ENCODE peak calls at places on chromosomes 7 and 10, in nine cellular contexts. One of them, this sample, is unnamed. For H3K4me1, H3K36me3 and H3K27me3, the result is how much of the 10 kb centered on the place peaks cover.

GRCh38 chr10:123790132-123790885 is 101.3 kb downstream of the CPXM2 start:
- DNase-seq in lung: no peak
- DNase-seq in body of pancreas: peak
- DNase-seq in gastrocnemius medialis: no peak
- DNase-seq in esophagus muscularis mucosa: peak
- DNase-seq in GM12878: no peak
- DNase-seq in heart left ventricle: no peak
- DNase-seq in hepatocyte: peak
- DNase-seq in sigmoid colon: no peak
- DNase-seq in this sample: no peak

GRCh38 chr10:132406750-132407149 is 9.8 kb downstream of the PWWP2B start:
- DNase-seq in GM12878: no peak
- DNase-seq in body of pancreas: no peak
- DNase-seq in hepatocyte: no peak
- DNase-seq in gastrocnemius medialis: no peak
- DNase-seq in heart left ventricle: no peak
- DNase-seq in esophagus muscularis mucosa: no peak
- DNase-seq in lung: no peak
- DNase-seq in sigmoid colon: no peak
- DNase-seq in this sample: no peak

GRCh38 chr7:47333131-47333887 is 248.6 kb downstream of the TNS3 start:
- DNase-seq in esophagus muscularis mucosa: no peak
- DNase-seq in heart left ventricle: no peak
- DNase-seq in sigmoid colon: no peak
- DNase-seq in body of pancreas: no peak
- DNase-seq in GM12878: no peak
- DNase-seq in lung: no peak
- DNase-seq in gastrocnemius medialis: no peak
- DNase-seq in hepatocyte: no peak
- DNase-seq in this sample: no peak

GRCh38 chr10:95350212-95350829 is 59.5 kb upstream of the PDLIM1 start:
- DNase-seq in hepatocyte: no peak
- DNase-seq in sigmoid colon: no peak
- DNase-seq in esophagus muscularis mucosa: no peak
- DNase-seq in lung: no peak
- DNase-seq in body of pancreas: peak
- DNase-seq in gastrocnemius medialis: no peak
- DNase-seq in heart left ventricle: no peak
- DNase-seq in GM12878: no peak
- DNase-seq in this sample: no peak

GRCh38 chr7:124840435-124840834 is 74.8 kb upstream of the GPR37 start:
- DNase-seq in lung: no peak
- DNase-seq in sigmoid colon: no peak
- DNase-seq in esophagus muscularis mucosa: no peak
- DNase-seq in GM12878: no peak
- DNase-seq in gastrocnemius medialis: no peak
- DNase-seq in hepatocyte: peak
- DNase-seq in heart left ventricle: no peak
- DNase-seq in body of pancreas: no peak
- DNase-seq in this sample: no peak

GRCh38 chr10:110265573-110266193 is 39.0 kb downstream of the SMNDC1 start:
- DNase-seq in GM12878: no peak
- DNase-seq in body of pancreas: no peak
- DNase-seq in gastrocnemius medialis: no peak
- DNase-seq in lung: no peak
- DNase-seq in esophagus muscularis mucosa: no peak
- DNase-seq in sigmoid colon: no peak
- DNase-seq in hepatocyte: no peak
- DNase-seq in heart left ventricle: no peak
- DNase-seq in this sample: no peak

GRCh38 chr7:24572014-24572413 is 1.2 kb upstream of the PALS2 start:
- DNase-seq in hepatocyte: no peak
- DNase-seq in lung: no peak
- DNase-seq in body of pancreas: no peak
- DNase-seq in heart left ventricle: no peak
- DNase-seq in sigmoid colon: no peak
- DNase-seq in esophagus muscularis mucosa: no peak
- DNase-seq in GM12878: no peak
- DNase-seq in gastrocnemius medialis: no peak
- DNase-seq in this sample: no peak

GRCh38 chr7:141837683-141838082 is 3.6 kb downstream of the PRSS37 start:
- DNase-seq in heart left ventricle: no peak
- DNase-seq in gastrocnemius medialis: no peak
- DNase-seq in lung: no peak
- DNase-seq in body of pancreas: no peak
- DNase-seq in esophagus muscularis mucosa: no peak
- DNase-seq in GM12878: no peak
- DNase-seq in sigmoid colon: no peak
- DNase-seq in hepatocyte: no peak
- DNase-seq in this sample: no peak

GRCh38 chr10:17616403-17617030 is 657 bp downstream of the HACD1 start:
- DNase-seq in esophagus muscularis mucosa: no peak
- DNase-seq in GM12878: no peak
- DNase-seq in gastrocnemius medialis: peak
- DNase-seq in heart left ventricle: peak
- DNase-seq in body of pancreas: peak
- DNase-seq in hepatocyte: peak
- DNase-seq in sigmoid colon: peak
- DNase-seq in lung: peak
- DNase-seq in this sample: peak

GRCh38 chr10:59465089-59465488 is 102.7 kb upstream of the FAM13C start:
- DNase-seq in heart left ventricle: no peak
- DNase-seq in gastrocnemius medialis: no peak
- DNase-seq in lung: no peak
- DNase-seq in GM12878: no peak
- DNase-seq in body of pancreas: no peak
- DNase-seq in esophagus muscularis mucosa: no peak
- DNase-seq in hepatocyte: peak
- DNase-seq in sigmoid colon: no peak
- DNase-seq in this sample: no peak

GRCh38 chr7:1466524-1467271 is 7.4 kb upstream of the MICALL2 start:
- DNase-seq in gastrocnemius medialis: peak
- DNase-seq in body of pancreas: peak
- DNase-seq in hepatocyte: peak
- DNase-seq in lung: peak
- DNase-seq in sigmoid colon: peak
- DNase-seq in esophagus muscularis mucosa: peak
- DNase-seq in GM12878: no peak
- DNase-seq in heart left ventricle: peak
- DNase-seq in this sample: peak

GRCh38 chr7:100892364-100893317 is 3.0 kb downstream of the ACHE start:
- DNase-seq in heart left ventricle: peak
- DNase-seq in gastrocnemius medialis: no peak
- DNase-seq in esophagus muscularis mucosa: no peak
- DNase-seq in sigmoid colon: peak
- DNase-seq in body of pancreas: no peak
- DNase-seq in lung: no peak
- DNase-seq in hepatocyte: no peak
- DNase-seq in GM12878: no peak
- DNase-seq in this sample: no peak
- H3K4me1 ChIP-seq in heart left ventricle: half or more
- H3K4me1 ChIP-seq in gastrocnemius medialis: under half
- H3K4me1 ChIP-seq in esophagus muscularis mucosa: half or more
- H3K4me1 ChIP-seq in sigmoid colon: half or more
- H3K4me1 ChIP-seq in body of pancreas: half or more
- H3K4me1 ChIP-seq in lung: under half
- H3K4me1 ChIP-seq in hepatocyte: under half
- H3K4me1 ChIP-seq in GM12878: under half
- H3K4me1 ChIP-seq in this sample: half or more

GRCh38 chr10:13206091-13206490 is 28.1 kb downstream of the UCMA start:
- DNase-seq in lung: no peak
- DNase-seq in heart left ventricle: no peak
- DNase-seq in GM12878: no peak
- DNase-seq in sigmoid colon: no peak
- DNase-seq in gastrocnemius medialis: no peak
- DNase-seq in body of pancreas: no peak
- DNase-seq in hepatocyte: no peak
- DNase-seq in esophagus muscularis mucosa: no peak
- DNase-seq in this sample: no peak
- H3K36me3 ChIP-seq in lung: under half
- H3K36me3 ChIP-seq in heart left ventricle: under half
- H3K36me3 ChIP-seq in GM12878: under half
- H3K36me3 ChIP-seq in sigmoid colon: under half
- H3K36me3 ChIP-seq in gastrocnemius medialis: under half
- H3K36me3 ChIP-seq in body of pancreas: under half
- H3K36me3 ChIP-seq in hepatocyte: under half
- H3K36me3 ChIP-seq in esophagus muscularis mucosa: under half
- H3K36me3 ChIP-seq in this sample: under half

DNA sequence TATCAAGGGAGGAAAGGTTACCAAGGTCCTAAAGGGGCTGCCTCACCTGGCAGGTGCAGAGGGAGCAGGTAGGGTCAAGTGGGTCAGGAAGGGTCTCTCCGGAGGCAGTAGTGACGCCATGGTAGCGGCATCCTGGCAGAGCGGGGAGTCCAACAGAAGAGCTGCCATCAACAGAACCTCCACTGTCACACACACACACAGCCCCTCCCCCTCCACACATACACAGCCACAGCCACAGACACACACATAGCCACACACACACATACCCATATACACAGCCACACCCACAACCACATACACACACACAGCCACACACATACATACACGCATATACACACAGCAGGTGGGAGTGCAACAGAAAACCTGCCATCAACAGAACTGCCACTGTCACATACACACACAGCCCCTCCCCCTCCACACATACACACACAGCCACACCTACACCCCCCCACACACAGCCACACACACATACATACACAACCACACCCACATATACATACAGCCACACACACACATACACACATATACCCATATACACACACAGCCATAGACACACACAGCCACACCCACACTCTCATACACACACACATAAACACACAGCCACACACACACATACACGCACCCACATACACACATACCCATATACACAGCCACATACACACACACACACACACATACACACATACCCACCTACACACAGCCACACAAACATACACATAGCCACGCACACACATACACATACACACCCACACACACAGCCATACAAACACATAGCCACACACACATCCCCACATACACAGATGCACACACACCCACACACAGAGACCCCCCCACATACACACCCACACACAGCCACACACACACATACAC is 23.1 kb downstream of the KCP start:
- DNase-seq in body of pancreas: no peak
- DNase-seq in lung: no peak
- DNase-seq in hepatocyte: no peak
- DNase-seq in sigmoid colon: peak
- DNase-seq in heart left ventricle: no peak
- DNase-seq in esophagus muscularis mucosa: no peak
- DNase-seq in GM12878: no peak
- DNase-seq in gastrocnemius medialis: no peak
- DNase-seq in this sample: no peak
- H3K27me3 ChIP-seq in body of pancreas: under half
- H3K27me3 ChIP-seq in lung: under half
- H3K27me3 ChIP-seq in hepatocyte: under half
- H3K27me3 ChIP-seq in sigmoid colon: under half
- H3K27me3 ChIP-seq in heart left ventricle: under half
- H3K27me3 ChIP-seq in esophagus muscularis mucosa: under half
- H3K27me3 ChIP-seq in GM12878: under half
- H3K27me3 ChIP-seq in gastrocnemius medialis: under half
- H3K27me3 ChIP-seq in this sample: half or more

DNA sequence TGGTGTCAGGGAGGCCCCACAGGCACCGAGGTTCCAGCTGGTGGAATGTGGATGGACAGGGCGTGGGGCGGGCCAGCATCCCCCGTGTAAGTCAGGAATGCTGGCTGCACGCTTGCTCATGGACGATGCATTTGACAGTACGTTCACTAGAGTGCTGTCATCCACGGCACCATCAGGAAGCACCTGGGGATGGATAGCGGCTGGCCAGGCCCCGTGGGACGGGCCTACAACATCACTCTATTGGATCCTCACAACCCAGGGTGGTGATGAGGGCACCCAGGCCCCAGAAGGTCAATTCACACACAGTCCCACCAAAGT is 63.6 kb downstream of the INSIG1 start:
- DNase-seq in GM12878: no peak
- DNase-seq in gastrocnemius medialis: no peak
- DNase-seq in body of pancreas: no peak
- DNase-seq in hepatocyte: no peak
- DNase-seq in heart left ventricle: no peak
- DNase-seq in sigmoid colon: no peak
- DNase-seq in lung: no peak
- DNase-seq in esophagus muscularis mucosa: no peak
- DNase-seq in this sample: peak
- H3K4me1 ChIP-seq in GM12878: under half
- H3K4me1 ChIP-seq in gastrocnemius medialis: under half
- H3K4me1 ChIP-seq in body of pancreas: under half
- H3K4me1 ChIP-seq in hepatocyte: under half
- H3K4me1 ChIP-seq in heart left ventricle: under half
- H3K4me1 ChIP-seq in sigmoid colon: under half
- H3K4me1 ChIP-seq in lung: under half
- H3K4me1 ChIP-seq in esophagus muscularis mucosa: under half
- H3K4me1 ChIP-seq in this sample: under half

GRCh38 chr10:101493782-101494281 is 94.2 kb downstream of the POLL start:
- DNase-seq in GM12878: no peak
- DNase-seq in body of pancreas: no peak
- DNase-seq in hepatocyte: no peak
- DNase-seq in esophagus muscularis mucosa: no peak
- DNase-seq in gastrocnemius medialis: no peak
- DNase-seq in lung: no peak
- DNase-seq in heart left ventricle: no peak
- DNase-seq in sigmoid colon: no peak
- DNase-seq in this sample: no peak

GRCh38 chr10:101492205-101492604 is 95.9 kb downstream of the POLL start:
- DNase-seq in esophagus muscularis mucosa: no peak
- DNase-seq in GM12878: no peak
- DNase-seq in sigmoid colon: no peak
- DNase-seq in lung: no peak
- DNase-seq in hepatocyte: no peak
- DNase-seq in heart left ventricle: no peak
- DNase-seq in body of pancreas: no peak
- DNase-seq in gastrocnemius medialis: no peak
- DNase-seq in this sample: no peak

GRCh38 chr10:101493249-101493648 is 94.8 kb downstream of the POLL start:
- DNase-seq in hepatocyte: no peak
- DNase-seq in esophagus muscularis mucosa: no peak
- DNase-seq in lung: no peak
- DNase-seq in body of pancreas: no peak
- DNase-seq in heart left ventricle: no peak
- DNase-seq in GM12878: no peak
- DNase-seq in gastrocnemius medialis: no peak
- DNase-seq in sigmoid colon: no peak
- DNase-seq in this sample: no peak

GRCh38 chr10:101494650-101495049 is 93.4 kb downstream of the POLL start:
- DNase-seq in gastrocnemius medialis: no peak
- DNase-seq in hepatocyte: no peak
- DNase-seq in sigmoid colon: no peak
- DNase-seq in body of pancreas: no peak
- DNase-seq in esophagus muscularis mucosa: no peak
- DNase-seq in lung: no peak
- DNase-seq in GM12878: no peak
- DNase-seq in heart left ventricle: no peak
- DNase-seq in this sample: no peak

GRCh38 chr10:101492814-101493213 is 95.2 kb downstream of the POLL start:
- DNase-seq in lung: no peak
- DNase-seq in gastrocnemius medialis: no peak
- DNase-seq in GM12878: no peak
- DNase-seq in body of pancreas: no peak
- DNase-seq in heart left ventricle: no peak
- DNase-seq in esophagus muscularis mucosa: no peak
- DNase-seq in hepatocyte: no peak
- DNase-seq in sigmoid colon: no peak
- DNase-seq in this sample: no peak
- H3K36me3 ChIP-seq in lung: under half
- H3K36me3 ChIP-seq in gastrocnemius medialis: under half
- H3K36me3 ChIP-seq in GM12878: under half
- H3K36me3 ChIP-seq in body of pancreas: under half
- H3K36me3 ChIP-seq in heart left ventricle: under half
- H3K36me3 ChIP-seq in esophagus muscularis mucosa: under half
- H3K36me3 ChIP-seq in hepatocyte: under half
- H3K36me3 ChIP-seq in sigmoid colon: under half
- H3K36me3 ChIP-seq in this sample: under half

This sample was measured in tibial artery.